ENCODE peak calls at places on chromosomes 5 and 9, in six cellular contexts. F, Y, O, W, E and A are unnamed samples.

GRCh38 chr5:144024601-144025000 is 145.9 kb downstream of the YIPF5 start:
- DNase-seq in E (no peak), Y (no peak), O (no peak), W (no peak), F (no peak), A (no peak)

GRCh38 chr9:116860509-116861120 is 173.5 kb downstream of the TRIM32 start:
- DNase-seq in E (peak), Y (peak), O (peak), F (peak), W (peak), A (peak)

GRCh38 chr9:113468716-113469448 is 5.4 kb downstream of the RGS3 start:
- DNase-seq in E (no peak), O (peak), Y (no peak), F (no peak), W (no peak), A (no peak)

GRCh38 chr9:88579363-88579715 is 44.4 kb downstream of the NXNL2 start:
- DNase-seq in O (no peak), E (no peak), F (no peak), W (no peak), Y (no peak), A (no peak)

GRCh38 chr9:133137451-133138231 is 16.6 kb upstream of the RALGDS start:
- DNase-seq in F (no peak), O (peak), E (no peak), W (no peak), Y (no peak), A (no peak)

GRCh38 chr9:95032580-95033298 is 284.8 kb downstream of the FANCC start:
- DNase-seq in E (no peak), O (peak), F (no peak), W (no peak), Y (no peak), A (no peak)

GRCh38 chr5:40676643-40677333 is 2.9 kb upstream of the PTGER4 start:
- DNase-seq in F (peak), E (no peak), Y (no peak), W (peak), O (no peak), A (no peak)

GRCh38 chr5:93886098-93886806 is 144.9 kb upstream of the POU5F2 start:
- DNase-seq in Y (no peak), F (no peak), W (no peak), E (no peak), O (no peak), A (no peak)

GRCh38 chr5:161966544-161966943 is 101.0 kb upstream of the GABRG2 start:
- DNase-seq in E (no peak), O (no peak), Y (no peak), W (no peak), F (peak), A (peak)

GRCh38 chr9:68794898-68795297 is 89.9 kb downstream of the PIP5K1B start:
- DNase-seq in O (no peak), E (no peak), W (no peak), F (peak), Y (no peak), A (no peak)

GRCh38 chr5:107668933-107669542 is 1.7 kb downstream of the EFNA5 start:
- DNase-seq in F (peak), W (no peak), O (peak), Y (peak), E (no peak), A (no peak)

GRCh38 chr5:421287-421880 is 21.6 kb upstream of the EXOC3 start:
- DNase-seq in O (no peak), W (no peak), F (no peak), E (no peak), Y (no peak), A (no peak)

GRCh38 chr9:3268260-3268659 is 257.5 kb downstream of the RFX3 start:
- DNase-seq in F (no peak), W (no peak), E (no peak), O (no peak), Y (no peak), A (no peak)

GRCh38 chr5:106376522-106376921 is 1294.2 kb downstream of the EFNA5 start:
- DNase-seq in Y (no peak), F (no peak), W (no peak), O (no peak), E (no peak), A (no peak)

GRCh38 chr5:169160405-169160901 is 140.5 kb downstream of the SLIT3 start:
- DNase-seq in F (no peak), E (no peak), O (no peak), Y (no peak), W (no peak), A (no peak)

GRCh38 chr9:130555968-130556367 is 23.4 kb upstream of the FUBP3 start:
- DNase-seq in E (no peak), W (peak), Y (no peak), O (no peak), F (no peak), A (no peak)

GRCh38 chr5:35971186-35971877 is 19.9 kb downstream of the UGT3A1 start:
- DNase-seq in Y (no peak), E (no peak), O (no peak), W (no peak), F (no peak), A (no peak)

DNA sequence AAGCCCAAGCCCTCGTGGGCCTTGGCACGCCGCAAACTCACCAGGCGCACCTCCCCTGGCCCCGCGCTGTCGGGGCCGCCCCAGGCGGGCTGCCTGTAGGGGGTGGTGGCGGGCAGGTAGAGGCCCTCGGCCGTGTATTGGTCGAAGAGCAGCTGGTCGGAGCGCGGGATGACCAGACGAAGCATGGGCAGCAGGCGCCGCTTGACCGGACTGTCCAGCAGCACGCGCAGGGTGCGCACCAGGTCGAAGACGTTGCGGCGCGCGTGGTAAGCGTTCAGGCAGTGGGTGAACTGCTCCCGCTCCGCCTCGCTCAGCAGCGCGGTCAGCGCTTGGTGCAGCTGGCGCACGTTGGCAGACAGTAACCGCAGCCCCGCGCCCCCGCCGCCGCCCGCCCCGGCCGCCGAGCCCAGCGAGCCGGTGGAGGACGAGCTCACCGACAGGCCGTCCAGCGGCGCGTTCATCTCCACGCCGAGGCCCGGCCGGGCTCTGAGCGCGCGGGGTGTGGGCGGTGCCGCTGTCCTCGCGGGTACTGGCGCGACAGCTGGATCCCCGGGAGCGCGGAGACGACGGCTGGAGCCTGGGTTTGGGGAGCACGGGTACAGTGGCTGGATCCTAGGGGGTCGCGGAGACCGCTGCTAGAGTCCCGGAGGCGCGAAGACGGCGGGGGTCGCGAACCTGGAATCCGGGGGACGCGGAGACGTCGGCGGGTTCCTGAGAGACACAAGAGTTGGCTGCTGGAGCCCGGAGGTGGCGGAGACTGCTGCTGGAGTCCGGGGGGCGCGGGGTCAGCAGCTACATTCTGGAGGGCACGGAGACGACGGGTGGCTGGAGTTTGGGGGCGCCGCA is 709 bp downstream of the WHRN start:
- DNase-seq in O (peak), E (peak), W (peak), Y (peak), F (peak), A (peak)
- TF ChIP-seq CTCF in O (peak), E (peak), W (no peak), Y (peak), F (peak), A (peak)

DNA sequence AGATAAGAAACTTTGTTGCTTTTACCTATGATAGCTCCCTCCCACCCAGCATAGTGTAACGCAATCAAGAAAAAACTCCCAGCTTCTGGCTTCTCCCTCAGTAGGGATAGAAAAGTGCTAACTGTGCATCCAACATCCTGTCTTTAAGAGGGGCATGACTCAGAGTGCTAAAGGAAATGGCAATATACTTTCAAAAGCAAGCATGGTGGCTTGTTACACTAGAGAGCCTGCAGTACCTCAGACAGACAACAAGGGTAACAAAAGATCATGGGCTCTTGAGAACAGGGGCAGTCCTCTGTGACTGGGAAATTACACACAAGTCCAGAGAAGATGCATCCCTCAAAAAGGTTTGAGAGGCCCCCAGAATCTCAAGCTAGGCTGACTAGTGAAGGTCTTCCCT is 37.8 kb downstream of the PRELID2 start:
- DNase-seq in Y (no peak), E (no peak), O (no peak), F (no peak), W (no peak), A (no peak)
- TF ChIP-seq CTCF in Y (no peak), E (no peak), O (no peak), F (no peak), W (no peak), A (no peak)

GRCh38 chr5:129135633-129136032 is 41.1 kb downstream of the ISOC1 start:
- DNase-seq in E (no peak), W (peak), F (no peak), O (no peak), Y (no peak), A (no peak)
- TF ChIP-seq CTCF in E (no peak), W (no peak), F (peak), O (no peak), Y (no peak), A (no peak)

DNA sequence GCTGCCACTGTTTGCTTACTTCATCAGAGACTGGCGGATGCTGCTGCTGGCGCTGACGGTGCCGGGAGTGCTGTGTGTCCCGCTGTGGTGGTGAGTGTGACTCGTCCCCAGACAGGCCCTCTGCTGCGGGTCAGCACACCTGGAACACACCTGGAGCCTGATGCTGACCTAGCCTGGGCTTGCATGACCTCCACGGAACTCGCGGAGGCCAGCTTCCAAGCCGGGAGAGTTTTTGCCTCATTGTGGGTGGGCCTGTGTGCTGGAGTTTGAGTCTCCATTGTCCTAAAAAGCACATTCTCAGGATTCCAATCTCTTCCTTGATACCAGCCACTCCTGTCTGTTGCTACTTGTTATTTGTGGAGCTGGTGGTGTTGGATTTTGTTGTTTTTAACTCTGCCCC is 28.1 kb downstream of the SLC22A4 start:
- DNase-seq in E (no peak), W (no peak), F (no peak), O (no peak), Y (peak), A (no peak)
- TF ChIP-seq CTCF in E (no peak), W (no peak), F (no peak), O (no peak), Y (no peak), A (no peak)

GRCh38 chr5:61887271-61887670 is 418.7 kb upstream of the KIF2A start:
- DNase-seq in Y (no peak), F (no peak), W (no peak), O (no peak), E (no peak), A (no peak)
- TF ChIP-seq CTCF in Y (no peak), F (no peak), W (no peak), O (no peak), E (no peak), A (no peak)

GRCh38 chr5:66757219-66757833 is 161.1 kb downstream of the MAST4 start:
- DNase-seq in W (peak), Y (peak), E (peak), F (peak), O (peak), A (no peak)
- TF ChIP-seq CTCF in W (peak), Y (peak), E (peak), F (peak), O (peak), A (peak)

GRCh38 chr9:37026085-37026935 is 7.8 kb downstream of the PAX5 start:
- DNase-seq in Y (peak), O (no peak), F (no peak), W (no peak), E (no peak), A (peak)
- TF ChIP-seq CTCF in Y (no peak), O (no peak), F (no peak), W (no peak), E (no peak), A (no peak)